ENCODE peak calls at places on chromosomes 1 and 21, in six cellular contexts. B, M, J, E, W and S are unnamed samples.

GRCh38 chr1:205144751-205145150 is 23.0 kb upstream of the RBBP5 start:
- DNase-seq in B (no peak), M (no peak), J (no peak), E (no peak), W (no peak), S (no peak)

GRCh38 chr1:21614419-21615115 is 54.6 kb downstream of the RAP1GAP start:
- DNase-seq in B (no peak), M (no peak), J (no peak), E (no peak), W (no peak), S (no peak)

GRCh38 chr1:100606438-100606837 is 68.5 kb downstream of the GPR88 start:
- DNase-seq in B (peak), M (no peak), J (no peak), E (peak), W (no peak), S (no peak)

GRCh38 chr1:215252164-215252563 is 169.6 kb downstream of the KCNK2 start:
- DNase-seq in B (no peak), M (no peak), J (no peak), E (no peak), W (no peak), S (no peak)

GRCh38 chr1:58881471-58881994 is 97.7 kb upstream of the JUN start:
- DNase-seq in B (peak), M (no peak), J (no peak), E (no peak), W (no peak), S (no peak)

GRCh38 chr1:38370716-38371504 is 324.3 kb upstream of the POU3F1 start:
- DNase-seq in B (no peak), M (no peak), J (no peak), E (no peak), W (no peak), S (no peak)

GRCh38 chr1:48175116-48175515 is 47.4 kb upstream of the SLC5A9 start:
- DNase-seq in B (no peak), M (no peak), J (no peak), E (no peak), W (no peak), S (no peak)

GRCh38 chr1:203041351-203041932 is 15.2 kb downstream of the PPFIA4 start:
- DNase-seq in B (no peak), M (no peak), J (no peak), E (no peak), W (no peak), S (no peak)

GRCh38 chr1:60922304-60922703 is 160.1 kb upstream of the NFIA start:
- DNase-seq in B (no peak), M (no peak), J (no peak), E (no peak), W (no peak), S (no peak)

GRCh38 chr1:47996406-47997226 is 569 bp downstream of the TRABD2B start:
- DNase-seq in B (peak), M (no peak), J (no peak), E (no peak), W (no peak), S (no peak)

GRCh38 chr21:43276811-43277210 is 108.0 kb downstream of the CRYAA start:
- DNase-seq in B (no peak), M (no peak), J (no peak), E (no peak), W (no peak), S (no peak)

GRCh38 chr1:220527279-220528048 is 472 bp upstream of the MARK1 start:
- DNase-seq in B (peak), M (no peak), J (no peak), E (no peak), W (no peak), S (no peak)

GRCh38 chr1:150808134-150808533 is at the start of gene CTSK:
- DNase-seq in B (no peak), M (no peak), J (no peak), E (no peak), W (no peak), S (no peak)

GRCh38 chr1:155977607-155978324 is 581 bp downstream of the ARHGEF2 start:
- DNase-seq in B (peak), M (peak), J (peak), E (no peak), W (no peak), S (peak)

GRCh38 chr1:59776960-59777852 is 37.5 kb upstream of the HOOK1 start:
- DNase-seq in B (no peak), M (no peak), J (no peak), E (no peak), W (no peak), S (no peak)

GRCh38 chr1:156101880-156102279 is 12.6 kb upstream of the LMNA start:
- DNase-seq in B (peak), M (no peak), J (no peak), E (no peak), W (no peak), S (no peak)

GRCh38 chr1:45400049-45400448 is 59.8 kb upstream of the MUTYH start:
- DNase-seq in B (no peak), M (no peak), J (no peak), E (no peak), W (no peak), S (no peak)

GRCh38 chr1:232704256-232704655 is 74.3 kb upstream of the SIPA1L2 start:
- DNase-seq in B (no peak), M (no peak), J (no peak), E (no peak), W (no peak), S (no peak)

GRCh38 chr1:81681104-81681503 is 119.6 kb upstream of the ADGRL2 start:
- DNase-seq in B (no peak), M (no peak), J (no peak), E (no peak), W (no peak), S (no peak)